ENCODE peak calls at places on chromosomes 4 and X, in nine cellular contexts. D is heart right ventricle, Y is GM12878, C is fibroblast of lung, N is tibial nerve, A is ascending aorta, W is left ventricle myocardium inferior, L is Caco-2, H is H1. J is an unnamed sample. For H3K27me3, the result is how much of the 10 kb centered on the place peaks cover.

GRCh38 chr4:173556398-173557131 is 26.5 kb upstream of the HAND2 start:
- DNase-seq in D (no peak), Y (no peak), C (no peak), N (no peak), A (no peak), W (no peak), L (no peak), H (no peak), J (no peak)

GRCh38 chrX:43211570-43211969 is 433.6 kb upstream of the PPP1R2C start:
- DNase-seq in D (no peak), Y (no peak), C (no peak), N (no peak), A (no peak), W (no peak), L (no peak), H (no peak), J (no peak)

GRCh38 chr4:101022151-101023024 is 324.9 kb downstream of the PPP3CA start:
- DNase-seq in D (no peak), Y (no peak), C (peak), N (no peak), A (no peak), W (no peak), L (no peak), H (no peak), J (no peak)

GRCh38 chr4:174192943-174193342 is 90.5 kb downstream of the FBXO8 start:
- DNase-seq in D (no peak), Y (no peak), C (no peak), N (no peak), A (no peak), W (no peak), L (peak), H (no peak), J (no peak)

GRCh38 chr4:122908223-122908622 is 14.2 kb downstream of the NUDT6 start:
- DNase-seq in D (no peak), Y (no peak), C (no peak), N (no peak), A (no peak), W (no peak), L (no peak), H (no peak), J (no peak)

GRCh38 chrX:150544835-150545790 is 23.3 kb upstream of the MTM1 start:
- DNase-seq in D (no peak), Y (no peak), C (no peak), N (no peak), A (peak), W (no peak), L (no peak), H (no peak), J (no peak)

GRCh38 chrX:110180176-110180927 is 137.5 kb downstream of the AMMECR1 start:
- DNase-seq in D (no peak), Y (no peak), C (peak), N (no peak), A (no peak), W (peak), L (no peak), H (no peak), J (no peak)

GRCh38 chrX:41518841-41519220 is 71.7 kb downstream of the NYX start:
- DNase-seq in D (no peak), Y (no peak), C (peak), N (no peak), A (no peak), W (no peak), L (no peak), H (no peak), J (no peak)

GRCh38 chr4:173289351-173289725 is 44.8 kb downstream of the HMGB2 start:
- DNase-seq in D (no peak), Y (no peak), C (peak), N (no peak), A (no peak), W (no peak), L (peak), H (no peak), J (no peak)

GRCh38 chr4:77156912-77157858 is at the start of gene CCNG2:
- DNase-seq in D (peak), Y (no peak), C (peak), N (peak), A (peak), W (peak), L (peak), H (peak), J (peak)

GRCh38 chr4:176631611-176632010 is 161.1 kb downstream of the VEGFC start:
- DNase-seq in D (no peak), Y (no peak), C (no peak), N (no peak), A (no peak), W (no peak), L (no peak), H (no peak), J (no peak)

GRCh38 chrX:154712781-154713391 is 38.0 kb downstream of the GAB3 start:
- DNase-seq in D (no peak), Y (peak), C (peak), N (no peak), A (no peak), W (no peak), L (no peak), H (no peak), J (peak)

GRCh38 chrX:146604196-146604595 is 205.4 kb upstream of the CXorf51B start:
- DNase-seq in D (no peak), Y (no peak), C (no peak), N (no peak), A (no peak), W (no peak), L (no peak), H (no peak), J (no peak)

GRCh38 chrX:11212741-11213140 is 80.5 kb upstream of the AMELX start:
- DNase-seq in D (no peak), Y (no peak), C (no peak), N (no peak), A (no peak), W (no peak), L (no peak), H (peak), J (no peak)

GRCh38 chr4:119628281-119629141 is at the start of gene PDE5A:
- DNase-seq in D (peak), Y (no peak), C (peak), N (peak), A (peak), W (peak), L (peak), H (peak), J (peak)

GRCh38 chrX:154370300-154370881 is 4.0 kb downstream of the FLNA start:
- DNase-seq in D (peak), Y (no peak), C (no peak), N (no peak), A (no peak), W (peak), L (no peak), H (no peak), J (no peak)

GRCh38 chr4:125440814-125441213 is 126.1 kb downstream of the FAT4 start:
- DNase-seq in D (no peak), Y (no peak), C (no peak), N (no peak), A (no peak), W (no peak), L (no peak), H (no peak), J (no peak)

GRCh38 chrX:153644356-153645125 is 2.5 kb upstream of the DUSP9 start:
- DNase-seq in D (no peak), Y (no peak), C (no peak), N (no peak), A (peak), W (no peak), L (peak), H (peak), J (no peak)

GRCh38 chr4:189940178-189941004 is at the start of gene FRG1:
- DNase-seq in D (peak), Y (peak), C (peak), N (peak), A (peak), W (peak), L (peak), H (peak), J (peak)

GRCh38 chr4:184514121-184514988 is 40.0 kb upstream of the IRF2 start:
- DNase-seq in D (peak), Y (peak), C (peak), N (peak), A (no peak), W (peak), L (no peak), H (no peak), J (peak)

GRCh38 chrX:6729581-6729980 is 194.7 kb upstream of the VCX3A start:
- DNase-seq in D (no peak), Y (no peak), C (no peak), N (no peak), A (no peak), W (no peak), L (peak), H (no peak), J (no peak)

GRCh38 chr4:113116414-113117345 is 67.2 kb downstream of the ANK2 start:
- DNase-seq in D (no peak), Y (no peak), C (peak), N (no peak), A (no peak), W (no peak), L (peak), H (no peak), J (no peak)

GRCh38 chr4:2258091-2259035 is 3.5 kb downstream of the MXD4 start:
- DNase-seq in D (no peak), Y (no peak), C (no peak), N (no peak), A (peak), W (peak), L (no peak), H (no peak), J (peak)

GRCh38 chr4:115219862-115220261 is 106.4 kb upstream of the NDST4 start:
- DNase-seq in D (no peak), Y (no peak), C (no peak), N (no peak), A (no peak), W (no peak), L (no peak), H (no peak), J (no peak)

GRCh38 chr4:176656108-176656507 is 136.6 kb downstream of the VEGFC start:
- DNase-seq in D (no peak), Y (no peak), C (no peak), N (no peak), A (no peak), W (no peak), L (no peak), H (no peak), J (no peak)

GRCh38 chr4:40325406-40326019 is 9.6 kb upstream of the CHRNA9 start:
- DNase-seq in D (no peak), Y (no peak), C (peak), N (no peak), A (no peak), W (no peak), L (peak), H (no peak), J (no peak)

GRCh38 chr4:114136067-114136466 is 156.6 kb upstream of the ARSJ start:
- DNase-seq in D (no peak), Y (no peak), C (peak), N (no peak), A (no peak), W (no peak), L (no peak), H (no peak), J (no peak)

GRCh38 chr4:146033149-146033548 is 94.5 kb upstream of the ZNF827 start:
- DNase-seq in D (no peak), Y (no peak), C (no peak), N (no peak), A (no peak), W (no peak), L (no peak), H (no peak), J (no peak)

DNA sequence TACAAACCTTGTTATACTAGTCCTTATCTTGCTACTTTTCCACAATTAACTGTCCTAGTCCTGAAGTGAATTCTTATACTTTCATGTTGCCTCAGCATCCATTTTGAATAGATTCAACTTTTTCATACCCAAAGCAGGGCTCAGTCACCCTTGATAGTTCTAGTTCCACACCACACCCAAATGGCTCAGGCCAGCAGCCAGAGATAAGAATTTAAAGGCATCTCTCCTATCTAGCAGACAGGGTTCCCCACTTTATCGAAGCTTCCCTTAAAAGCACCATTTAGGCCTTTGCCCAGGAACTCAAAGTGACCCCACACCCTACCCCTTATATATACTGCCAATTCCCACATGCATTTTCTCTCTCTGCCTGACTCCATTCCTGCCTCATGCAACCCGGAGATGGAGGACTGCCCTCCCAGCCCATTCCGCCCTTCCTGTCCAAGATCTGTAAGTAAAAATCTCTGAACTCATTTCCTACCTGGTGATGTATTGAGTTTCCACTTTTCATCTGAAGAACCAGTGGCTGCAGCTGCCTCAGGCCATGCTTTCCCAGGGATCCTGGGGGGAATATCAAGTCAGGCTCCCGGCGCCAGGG is 63.7 kb upstream of the TXK start:
- DNase-seq in D (no peak), Y (no peak), C (no peak), N (no peak), A (no peak), W (no peak), L (no peak), H (no peak), J (no peak)
- H3K4me3 ChIP-seq in D (no peak), Y (peak), C (no peak), N (no peak), A (no peak), W (no peak), L (no peak), H (no peak), J (no peak)

GRCh38 chrX:107548775-107549174 is 79.5 kb upstream of the PRPS1 start:
- DNase-seq in D (no peak), Y (no peak), C (no peak), N (no peak), A (no peak), W (no peak), L (no peak), H (no peak), J (no peak)
- H3K27me3 ChIP-seq in D (under half), Y (under half), C (under half), N (under half), A (under half), W (under half), L (under half), H (under half), J (under half)

GRCh38 chrX:139881572-139881971 is 51.3 kb downstream of the ATP11C start:
- DNase-seq in D (no peak), Y (no peak), C (peak), N (no peak), A (no peak), W (no peak), L (no peak), H (no peak), J (no peak)

GRCh38 chrX:139875831-139876230 is 57.0 kb downstream of the ATP11C start:
- DNase-seq in D (no peak), Y (no peak), C (peak), N (no peak), A (no peak), W (no peak), L (no peak), H (no peak), J (no peak)

GRCh38 chrX:139881130-139881529 is 51.7 kb downstream of the ATP11C start:
- DNase-seq in D (no peak), Y (no peak), C (peak), N (no peak), A (no peak), W (no peak), L (no peak), H (no peak), J (no peak)

GRCh38 chrX:139882299-139882698 is 50.6 kb downstream of the ATP11C start:
- DNase-seq in D (no peak), Y (no peak), C (peak), N (no peak), A (no peak), W (no peak), L (no peak), H (no peak), J (no peak)

GRCh38 chrX:139877710-139878414 is 55.0 kb downstream of the ATP11C start:
- DNase-seq in D (no peak), Y (no peak), C (no peak), N (no peak), A (no peak), W (no peak), L (no peak), H (no peak), J (no peak)
- TF ChIP-seq CTCF in D (no peak), Y (no peak), C (no peak), N (no peak), A (no peak), W (no peak), L (no peak), H (no peak), J (no peak)

GRCh38 chrX:118878977-118879376 is 55.4 kb downstream of the ZCCHC12 start:
- DNase-seq in D (no peak), Y (no peak), C (no peak), N (no peak), A (no peak), W (no peak), L (no peak), H (no peak), J (peak)
- H3K4me3 ChIP-seq in D (no peak), Y (no peak), C (no peak), N (no peak), A (no peak), W (no peak), L (no peak), H (no peak), J (no peak)

GRCh38 chr4:109298279-109299010 is 4.0 kb downstream of the COL25A1 start:
- DNase-seq in D (no peak), Y (no peak), C (no peak), N (no peak), A (no peak), W (no peak), L (peak), H (no peak), J (no peak)
- H3K27me3 ChIP-seq in D (under half), Y (under half), C (under half), N (under half), A (under half), W (under half), L (under half), H (under half), J (under half)

GRCh38 chr4:131649227-131649626 is 1499.9 kb upstream of the PCDH10 start:
- DNase-seq in D (no peak), Y (no peak), C (no peak), N (no peak), A (no peak), W (no peak), L (no peak), H (no peak), J (no peak)

GRCh38 chr4:131638776-131639175 is 1510.3 kb upstream of the PCDH10 start:
- DNase-seq in D (no peak), Y (no peak), C (peak), N (no peak), A (no peak), W (no peak), L (no peak), H (no peak), J (no peak)

DNA sequence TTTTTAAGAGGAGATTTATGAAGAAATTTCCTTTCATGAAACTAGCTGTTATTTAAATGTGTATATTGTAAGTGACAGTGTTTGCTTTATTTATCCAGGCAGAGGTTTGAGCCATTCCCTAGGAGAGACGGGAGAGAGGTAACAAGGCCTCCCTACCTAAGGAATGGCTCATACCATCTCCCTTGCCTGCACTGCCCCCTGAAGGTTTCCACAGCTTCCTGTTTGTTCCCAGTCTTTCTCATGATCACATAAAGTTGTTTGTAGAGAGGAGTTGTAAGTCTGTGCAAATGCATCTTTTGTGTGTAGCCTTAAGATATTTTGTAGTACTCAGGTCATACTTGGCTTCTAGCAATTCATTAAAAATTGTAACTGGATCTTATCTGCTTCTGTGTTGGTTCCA is 1504.5 kb upstream of the PCDH10 start:
- DNase-seq in D (no peak), Y (no peak), C (peak), N (no peak), A (no peak), W (no peak), L (peak), H (peak), J (no peak)
- TF ChIP-seq CTCF in D (no peak), Y (peak), C (peak), N (no peak), A (no peak), W (no peak), L (peak), H (peak), J (peak)

DNA sequence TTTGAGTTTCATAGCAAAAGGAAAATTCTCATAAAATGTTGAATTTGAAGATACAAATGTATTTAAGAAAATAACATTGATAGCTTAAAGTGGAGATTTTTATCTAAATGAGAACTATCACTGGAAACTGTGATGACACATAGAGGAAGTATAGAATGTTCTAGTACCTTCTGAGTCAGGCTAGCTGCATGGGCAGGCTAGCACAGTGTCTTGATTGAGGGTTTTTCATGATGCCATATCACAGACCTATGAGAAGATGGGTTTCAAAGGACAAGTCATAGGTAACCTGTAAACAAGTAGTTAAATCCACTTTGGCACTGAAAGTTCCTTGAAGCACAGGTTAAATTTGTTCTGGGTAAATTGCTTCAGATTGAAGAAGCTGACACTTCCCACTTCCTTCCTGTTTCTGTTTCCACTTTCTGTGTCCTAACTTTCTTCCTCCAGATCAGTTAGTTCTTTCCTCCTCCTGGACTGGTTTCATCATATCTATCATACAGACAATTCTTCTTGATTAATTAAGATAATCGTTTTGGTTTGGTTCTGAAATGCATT is 48.2 kb upstream of the CDKN2AIP start:
- DNase-seq in D (no peak), Y (no peak), C (no peak), N (no peak), A (no peak), W (no peak), L (no peak), H (no peak), J (no peak)
- H3K4me3 ChIP-seq in D (no peak), Y (no peak), C (no peak), N (no peak), A (no peak), W (no peak), L (no peak), H (no peak), J (no peak)

DNA sequence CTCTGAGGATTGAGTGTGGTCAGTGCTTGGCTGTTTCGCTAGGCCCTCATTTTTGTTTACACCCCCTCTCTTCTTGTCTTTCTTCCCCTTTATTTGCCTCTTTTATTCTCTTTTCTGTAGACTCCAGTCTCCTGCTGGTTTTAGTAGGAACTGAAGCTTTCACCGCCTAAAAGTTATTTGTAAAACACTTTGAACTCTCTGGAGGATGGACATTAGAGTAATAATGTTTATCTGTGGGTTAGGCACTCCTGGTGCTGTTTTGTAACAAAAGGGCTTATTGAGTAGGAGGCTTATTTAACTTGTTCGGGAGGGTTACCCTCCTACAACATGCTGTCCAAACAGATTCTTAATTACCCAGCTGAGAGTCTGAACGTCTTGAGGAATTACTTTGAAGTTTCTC is 1.6 kb upstream of the ARHGAP10 start:
- DNase-seq in D (no peak), Y (no peak), C (no peak), N (no peak), A (no peak), W (no peak), L (no peak), H (no peak), J (no peak)
- H3K27me3 ChIP-seq in D (under half), Y (under half), C (under half), N (under half), A (under half), W (under half), L (under half), H (under half), J (under half)

GRCh38 chr4:153792893-153793227 is 4.0 kb upstream of the SFRP2 start:
- DNase-seq in D (no peak), Y (no peak), C (no peak), N (no peak), A (no peak), W (no peak), L (no peak), H (no peak), J (no peak)

GRCh38 chr4:153788419-153789276 is at the start of gene SFRP2:
- DNase-seq in D (no peak), Y (no peak), C (no peak), N (no peak), A (no peak), W (no peak), L (no peak), H (peak), J (no peak)

GRCh38 chr4:153789741-153790651 is 1.1 kb upstream of the SFRP2 start:
- DNase-seq in D (no peak), Y (no peak), C (no peak), N (peak), A (no peak), W (no peak), L (no peak), H (peak), J (no peak)

GRCh38 chr4:153792007-153792892 is 3.4 kb upstream of the SFRP2 start:
- DNase-seq in D (no peak), Y (no peak), C (peak), N (peak), A (no peak), W (no peak), L (no peak), H (peak), J (peak)

GRCh38 chr4:153790962-153791551 is 2.2 kb upstream of the SFRP2 start:
- DNase-seq in D (no peak), Y (no peak), C (peak), N (peak), A (no peak), W (no peak), L (no peak), H (peak), J (peak)
- TF ChIP-seq CTCF in D (no peak), Y (no peak), C (peak), N (no peak), A (no peak), W (peak), L (no peak), H (no peak), J (peak)

J was measured in GM06990.